ENCODE peak calls at places on chromosome 21, in four cellular contexts. B is AG20443, A is endothelial cell, S is CD14-positive monocyte. F is an unnamed sample.

GRCh38 chr21:15826908-15827601 is 97.3 kb downstream of the USP25 start:
- DNase-seq in B (no peak), A (no peak), S (no peak), F (no peak)

GRCh38 chr21:26925636-26926035 is 41.3 kb downstream of the ADAMTS5 start:
- DNase-seq in B (no peak), S (no peak), A (no peak), F (no peak)

GRCh38 chr21:39714331-39714730 is 30.7 kb upstream of the IGSF5 start:
- DNase-seq in B (no peak), A (no peak), S (no peak), F (no peak)

GRCh38 chr21:38277501-38278111 is 20.8 kb downstream of the KCNJ15 start:
- DNase-seq in A (no peak), S (peak; percentile 89), B (peak; percentile 82), F (no peak)

GRCh38 chr21:37220981-37221664 is 46.0 kb downstream of the VPS26C start:
- DNase-seq in A (peak; percentile 91), B (peak; percentile 96), S (peak; percentile 96), F (peak; percentile 99)

GRCh38 chr21:28738882-28739281 is 253.8 kb downstream of the LTN1 start:
- DNase-seq in S (no peak), B (no peak), A (no peak), F (no peak)

GRCh38 chr21:43928230-43928607 is 63.2 kb downstream of the AGPAT3 start:
- DNase-seq in B (no peak), S (no peak), A (no peak), F (no peak)

GRCh38 chr21:42238185-42238934 is 19.4 kb downstream of the ABCG1 start:
- DNase-seq in A (no peak), B (no peak), S (no peak), F (peak; percentile 50)

GRCh38 chr21:45767071-45768006 is 123.8 kb downstream of the PCBP3 start:
- DNase-seq in B (no peak), S (no peak), A (no peak), F (no peak)

GRCh38 chr21:31337086-31337485 is 7.0 kb downstream of the TIAM1 start:
- DNase-seq in S (no peak), A (no peak), B (no peak), F (no peak)

GRCh38 chr21:31132574-31133242 is 94.4 kb upstream of the KRTAP19-8 start:
- DNase-seq in S (no peak), A (no peak), B (peak; percentile 27), F (peak; percentile 63)

GRCh38 chr21:42389449-42389835 is 6.4 kb downstream of the TMPRSS3 start:
- DNase-seq in A (no peak), S (no peak), B (no peak), F (no peak)

GRCh38 chr21:46172863-46173528 is 11.3 kb downstream of the SPATC1L start:
- DNase-seq in A (no peak), B (no peak), S (no peak), F (peak; percentile 21)

GRCh38 chr21:45534591-45535331 is 7.5 kb downstream of the SLC19A1 start:
- DNase-seq in B (no peak), S (peak; percentile 44), A (no peak), F (no peak)

GRCh38 chr21:36250423-36251075 is 69.4 kb upstream of the MORC3 start:
- DNase-seq in B (no peak), S (no peak), A (no peak), F (no peak)

GRCh38 chr21:42616366-42617340 is 36.8 kb upstream of the PDE9A start:
- DNase-seq in S (no peak), A (no peak), B (no peak), F (peak; percentile 45)

GRCh38 chr21:44709426-44710293 is 1.7 kb downstream of the TSPEAR start:
- DNase-seq in A (no peak), S (no peak), B (peak; percentile 20), F (peak; percentile 47)

GRCh38 chr21:37670883-37671282 is 245.4 kb downstream of the KCNJ6 start:
- DNase-seq in S (no peak), B (peak; percentile 77), A (no peak), F (no peak)

GRCh38 chr21:28632718-28633408 is 359.8 kb downstream of the LTN1 start:
- DNase-seq in B (peak; percentile 53), S (no peak), A (no peak), F (no peak)

GRCh38 chr21:28444131-28444530 is 548.5 kb downstream of the LTN1 start:
- DNase-seq in S (no peak), A (no peak), B (peak; percentile 11), F (no peak)

GRCh38 chr21:25626752-25627151 is 12.3 kb upstream of the JAM2 start:
- DNase-seq in B (no peak), S (no peak), A (no peak), F (no peak)

GRCh38 chr21:43585924-43586411 is 73.3 kb downstream of the HSF2BP start:
- DNase-seq in B (peak; percentile 89), A (peak; percentile 49), S (no peak), F (no peak)

GRCh38 chr21:17688912-17689874 is 76.5 kb upstream of the BTG3 start:
- DNase-seq in B (no peak), S (no peak), A (no peak), F (peak; percentile 71)

GRCh38 chr21:45541221-45542039 is 810 bp downstream of the SLC19A1 start:
- DNase-seq in S (peak; percentile 84), A (peak; percentile 21), B (peak; percentile 89), F (peak; percentile 91)

GRCh38 chr21:44985441-44986401 is 45.9 kb downstream of the SLX9 start:
- DNase-seq in A (no peak), B (no peak), S (peak; percentile 41), F (no peak)

GRCh38 chr21:41024341-41025056 is 143.5 kb upstream of the BACE2 start:
- DNase-seq in A (no peak), B (no peak), S (no peak), F (no peak)

GRCh38 chr21:29386803-29387202 is 88.1 kb downstream of the BACH1 start:
- DNase-seq in B (no peak), S (no peak), A (no peak), F (no peak)

GRCh38 chr21:40548134-40548533 is 298.8 kb downstream of the DSCAM start:
- DNase-seq in A (no peak), S (no peak), B (no peak), F (no peak)

F was measured in Peyer's patch.